ENCODE peak calls at places on chromosomes 4 and X, in eight cellular contexts. F is fibroblast of mammary gland; S is neural crest cell; W is stimulated activated CD8-positive, alpha-beta memory T cell treated with anti-CD3 and anti-CD28 coated beads, Interleukin-7, amount 100 ng/mL, for 24 hours; Y is GF-D8; R is adrenal gland; J is SJSA1; M is AG10803. P is an unnamed sample.

GRCh38 chr4:127140306-127140705 is 492.5 kb upstream of the INTU start:
- DNase-seq in F (peak), S (no peak), W (no peak), Y (no peak), R (no peak), J (peak), M (peak), P (no peak)

GRCh38 chr4:185779520-185779919 is 32.5 kb downstream of the SORBS2 start:
- DNase-seq in F (no peak), S (no peak), W (no peak), Y (no peak), R (no peak), J (peak), M (peak), P (no peak)

GRCh38 chr4:141713771-141714445 is 77.5 kb downstream of the IL15 start:
- DNase-seq in F (peak), S (no peak), W (no peak), Y (no peak), R (no peak), J (peak), M (peak), P (no peak)

GRCh38 chr4:19532120-19532848 is 719.4 kb upstream of the SLIT2 start:
- DNase-seq in F (no peak), S (no peak), W (no peak), Y (no peak), R (no peak), J (no peak), M (peak), P (no peak)

GRCh38 chrX:131816551-131817136 is 206.5 kb upstream of the STK26 start:
- DNase-seq in F (peak), S (no peak), W (peak), Y (no peak), R (peak), J (peak), M (peak), P (no peak)

GRCh38 chr4:113878718-113879117 is 100.7 kb downstream of the ARSJ start:
- DNase-seq in F (peak), S (peak), W (no peak), Y (no peak), R (no peak), J (peak), M (peak), P (peak)

GRCh38 chr4:102180080-102180479 is 165.2 kb downstream of the SLC39A8 start:
- DNase-seq in F (no peak), S (no peak), W (no peak), Y (no peak), R (no peak), J (no peak), M (no peak), P (no peak)

GRCh38 chr4:154292589-154292988 is 199.0 kb downstream of the DCHS2 start:
- DNase-seq in F (no peak), S (no peak), W (no peak), Y (no peak), R (no peak), J (no peak), M (no peak), P (no peak)

GRCh38 chrX:146144090-146144489 is 326.5 kb downstream of the SLITRK2 start:
- DNase-seq in F (no peak), S (no peak), W (no peak), Y (no peak), R (no peak), J (no peak), M (no peak), P (no peak)

GRCh38 chr4:87132035-87132434 is 88.4 kb downstream of the KLHL8 start:
- DNase-seq in F (no peak), S (no peak), W (no peak), Y (no peak), R (no peak), J (no peak), M (no peak), P (no peak)

GRCh38 chr4:24470681-24471622 is 113.4 kb downstream of the DHX15 start:
- DNase-seq in F (peak), S (peak), W (no peak), Y (no peak), R (peak), J (peak), M (peak), P (peak)

GRCh38 chr4:181647396-181648107 is 595.6 kb upstream of the TENM3 start:
- DNase-seq in F (peak), S (no peak), W (no peak), Y (no peak), R (no peak), J (peak), M (peak), P (no peak)

GRCh38 chr4:98778206-98778605 is 119.8 kb upstream of the TSPAN5 start:
- DNase-seq in F (peak), S (no peak), W (no peak), Y (no peak), R (no peak), J (peak), M (peak), P (no peak)

GRCh38 chr4:180164799-180165198 is 2078.4 kb upstream of the TENM3 start:
- DNase-seq in F (peak), S (no peak), W (no peak), Y (no peak), R (peak), J (no peak), M (no peak), P (no peak)

GRCh38 chr4:158193171-158193749 is 17.0 kb upstream of the TMEM144 start:
- DNase-seq in F (peak), S (no peak), W (no peak), Y (no peak), R (no peak), J (peak), M (peak), P (no peak)

GRCh38 chrX:72254835-72255234 is 16.0 kb upstream of the ERCC6L start:
- DNase-seq in F (no peak), S (no peak), W (no peak), Y (no peak), R (no peak), J (no peak), M (no peak), P (peak)

GRCh38 chrX:42241421-42241820 is 318.1 kb upstream of the CASK start:
- DNase-seq in F (no peak), S (no peak), W (no peak), Y (no peak), R (no peak), J (no peak), M (peak), P (no peak)